ENCODE peak calls at places on chromosomes 16 and 17, in eight cellular contexts. One of them, this sample, is unnamed.
A peak's percentile ranks its signal among the peaks of the same experiment; 100 is the strongest.

GRCh38 chr17:50079334-50080095 is 15.6 kb upstream of the PDK2 start:
- DNase-seq in H9: peak; percentile 86
- DNase-seq in heart left ventricle: no peak
- DNase-seq in cardiac fibroblast: peak; percentile 52
- DNase-seq in GM20000: peak; percentile 70
- DNase-seq in spleen: peak; percentile 69
- DNase-seq in progenitor cell of endocrine pancreas: no peak
- DNase-seq in heart right ventricle: no peak
- DNase-seq in this sample: peak; percentile 86

GRCh38 chr17:27236710-27237315 is 57.1 kb upstream of the WSB1 start:
- DNase-seq in H9: peak; percentile 62
- DNase-seq in heart left ventricle: peak; percentile 62
- DNase-seq in cardiac fibroblast: peak; percentile 88
- DNase-seq in GM20000: peak; percentile 40
- DNase-seq in spleen: no peak
- DNase-seq in progenitor cell of endocrine pancreas: peak; percentile 52
- DNase-seq in heart right ventricle: peak; percentile 80
- DNase-seq in this sample: peak; percentile 74

GRCh38 chr17:40329981-40330794 is 21.2 kb downstream of the RARA start:
- DNase-seq in H9: no peak
- DNase-seq in heart left ventricle: peak; percentile 82
- DNase-seq in cardiac fibroblast: no peak
- DNase-seq in GM20000: no peak
- DNase-seq in spleen: peak; percentile 90
- DNase-seq in progenitor cell of endocrine pancreas: no peak
- DNase-seq in heart right ventricle: peak; percentile 79
- DNase-seq in this sample: no peak

GRCh38 chr17:66476014-66476413 is 173.6 kb downstream of the PRKCA start:
- DNase-seq in H9: no peak
- DNase-seq in heart left ventricle: no peak
- DNase-seq in cardiac fibroblast: no peak
- DNase-seq in GM20000: no peak
- DNase-seq in spleen: no peak
- DNase-seq in progenitor cell of endocrine pancreas: no peak
- DNase-seq in heart right ventricle: no peak
- DNase-seq in this sample: no peak

GRCh38 chr17:32819035-32819434 is 57.9 kb downstream of the MYO1D start:
- DNase-seq in H9: no peak
- DNase-seq in heart left ventricle: no peak
- DNase-seq in cardiac fibroblast: peak; percentile 51
- DNase-seq in GM20000: no peak
- DNase-seq in spleen: no peak
- DNase-seq in progenitor cell of endocrine pancreas: no peak
- DNase-seq in heart right ventricle: no peak
- DNase-seq in this sample: no peak

GRCh38 chr17:37255434-37255833 is 120.4 kb upstream of the C17orf78 start:
- DNase-seq in H9: no peak
- DNase-seq in heart left ventricle: no peak
- DNase-seq in cardiac fibroblast: no peak
- DNase-seq in GM20000: no peak
- DNase-seq in spleen: no peak
- DNase-seq in progenitor cell of endocrine pancreas: no peak
- DNase-seq in heart right ventricle: no peak
- DNase-seq in this sample: no peak

GRCh38 chr16:10338426-10338825 is 47.4 kb upstream of the ATF7IP2 start:
- DNase-seq in H9: no peak
- DNase-seq in heart left ventricle: peak; percentile 19
- DNase-seq in cardiac fibroblast: no peak
- DNase-seq in GM20000: no peak
- DNase-seq in spleen: no peak
- DNase-seq in progenitor cell of endocrine pancreas: no peak
- DNase-seq in heart right ventricle: peak; percentile 16
- DNase-seq in this sample: no peak

GRCh38 chr17:60901806-60902205 is 224.2 kb downstream of the BCAS3 start:
- DNase-seq in H9: no peak
- DNase-seq in heart left ventricle: no peak
- DNase-seq in cardiac fibroblast: peak; percentile 84
- DNase-seq in GM20000: no peak
- DNase-seq in spleen: no peak
- DNase-seq in progenitor cell of endocrine pancreas: no peak
- DNase-seq in heart right ventricle: no peak
- DNase-seq in this sample: no peak

GRCh38 chr17:57009737-57010445 is 32.0 kb downstream of the SCPEP1 start:
- DNase-seq in H9: peak; percentile 88
- DNase-seq in heart left ventricle: no peak
- DNase-seq in cardiac fibroblast: peak; percentile 51
- DNase-seq in GM20000: peak; percentile 66
- DNase-seq in spleen: peak; percentile 77
- DNase-seq in progenitor cell of endocrine pancreas: peak; percentile 12
- DNase-seq in heart right ventricle: peak; percentile 23
- DNase-seq in this sample: peak; percentile 59

GRCh38 chr17:18087610-18088491 is at the start of gene DRG2:
- DNase-seq in H9: peak; percentile 97
- DNase-seq in heart left ventricle: peak; percentile 91
- DNase-seq in cardiac fibroblast: peak; percentile 94
- DNase-seq in GM20000: peak; percentile 90
- DNase-seq in spleen: peak; percentile 95
- DNase-seq in progenitor cell of endocrine pancreas: peak; percentile 91
- DNase-seq in heart right ventricle: peak; percentile 91
- DNase-seq in this sample: peak; percentile 89
- TF ChIP-seq CTCF in H9: no peak
- TF ChIP-seq CTCF in heart left ventricle: no peak
- TF ChIP-seq CTCF in cardiac fibroblast: no peak
- TF ChIP-seq CTCF in GM20000: no peak
- TF ChIP-seq CTCF in spleen: no peak
- TF ChIP-seq CTCF in progenitor cell of endocrine pancreas: peak; percentile 16
- TF ChIP-seq CTCF in heart right ventricle: no peak
- TF ChIP-seq CTCF in this sample: no peak

DNA sequence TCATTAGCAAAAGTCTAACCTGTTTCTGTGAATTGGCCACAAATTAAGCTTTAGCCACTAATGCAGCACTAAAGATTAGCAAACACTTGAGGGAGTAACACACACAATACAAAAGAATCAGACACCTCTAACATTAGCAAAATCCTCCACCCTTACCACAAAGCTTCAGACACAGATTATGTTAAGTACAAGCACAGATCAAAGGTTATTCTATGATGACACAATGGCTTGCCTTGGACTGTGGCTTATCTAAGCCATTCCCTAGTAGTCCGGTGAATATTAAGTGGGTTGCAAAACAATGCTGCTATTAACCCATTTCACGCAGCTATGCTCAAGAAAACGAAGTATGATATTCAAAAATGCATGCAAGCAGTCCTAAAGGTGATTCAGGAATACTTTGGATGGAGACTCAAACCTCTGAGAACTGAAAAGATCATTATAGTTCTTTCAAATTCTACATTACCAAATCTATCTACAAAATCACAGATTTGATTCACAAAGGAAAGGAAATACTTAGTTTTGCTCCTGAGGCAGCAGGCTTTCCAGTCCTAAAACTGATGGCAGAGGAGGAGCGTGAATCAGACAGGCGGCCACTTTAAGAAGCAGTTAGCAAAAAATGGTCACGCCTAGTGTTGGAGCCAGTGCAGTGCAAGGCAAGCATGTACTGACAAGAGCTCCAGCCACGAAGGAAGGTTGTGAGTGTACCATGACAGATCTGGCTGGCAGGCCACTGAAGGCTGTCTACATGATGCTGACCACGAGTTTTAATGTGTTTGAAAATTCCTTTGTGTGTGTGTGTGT is 67.2 kb downstream of the PARN start:
- DNase-seq in H9: no peak
- DNase-seq in heart left ventricle: peak; percentile 21
- DNase-seq in cardiac fibroblast: peak; percentile 37
- DNase-seq in GM20000: no peak
- DNase-seq in spleen: no peak
- DNase-seq in progenitor cell of endocrine pancreas: no peak
- DNase-seq in heart right ventricle: peak; percentile 42
- DNase-seq in this sample: peak; percentile 19
- TF ChIP-seq CTCF in H9: no peak
- TF ChIP-seq CTCF in heart left ventricle: no peak
- TF ChIP-seq CTCF in cardiac fibroblast: peak; percentile 9
- TF ChIP-seq CTCF in GM20000: no peak
- TF ChIP-seq CTCF in spleen: no peak
- TF ChIP-seq CTCF in progenitor cell of endocrine pancreas: peak; percentile 24
- TF ChIP-seq CTCF in heart right ventricle: no peak
- TF ChIP-seq CTCF in this sample: peak; percentile 27

DNA sequence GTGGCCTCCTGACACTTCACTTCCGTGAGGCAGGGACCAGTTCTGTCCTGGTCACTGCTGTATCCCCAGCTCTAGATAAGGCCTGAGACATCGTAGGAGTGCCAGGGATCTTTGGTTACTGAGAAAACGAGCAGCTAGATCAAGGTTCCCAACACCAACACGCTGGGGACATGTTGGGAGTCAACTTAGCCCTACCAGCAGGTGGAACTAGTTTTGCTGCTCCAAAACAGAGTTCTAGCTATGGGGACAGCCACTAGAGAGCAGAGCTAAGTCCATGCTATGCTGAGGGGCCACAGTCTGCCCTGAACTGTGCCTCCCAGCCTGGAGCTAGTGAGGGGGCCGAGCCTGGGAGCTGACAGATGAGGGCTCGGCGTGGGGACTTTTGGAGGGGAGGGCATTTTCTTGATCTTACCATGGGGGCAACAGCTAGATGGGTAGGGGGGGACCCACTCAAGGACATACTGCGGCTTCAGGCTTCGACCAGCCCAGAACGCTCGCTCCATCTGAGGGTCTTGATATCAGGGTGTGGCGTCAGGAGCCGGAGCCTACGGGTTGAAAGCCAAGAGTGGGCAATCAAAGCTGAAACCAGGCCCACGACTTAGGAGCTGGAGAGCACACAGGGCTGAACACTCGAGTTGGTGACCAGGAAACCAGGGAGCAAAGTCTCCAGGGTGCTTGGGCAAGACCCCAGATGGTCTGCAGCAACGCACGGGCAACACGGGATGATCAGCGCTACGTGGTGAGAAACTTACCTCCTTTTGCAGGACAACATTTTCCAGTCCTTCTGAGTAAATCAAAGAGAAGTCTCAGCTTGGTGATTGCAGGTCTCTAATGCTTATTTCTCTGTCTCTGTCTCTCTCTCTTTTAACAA is 13.4 kb downstream of the SNX20 start:
- DNase-seq in H9: no peak
- DNase-seq in heart left ventricle: no peak
- DNase-seq in cardiac fibroblast: no peak
- DNase-seq in GM20000: no peak
- DNase-seq in spleen: peak; percentile 72
- DNase-seq in progenitor cell of endocrine pancreas: no peak
- DNase-seq in heart right ventricle: no peak
- DNase-seq in this sample: no peak
- TF ChIP-seq CTCF in H9: peak; percentile 13
- TF ChIP-seq CTCF in heart left ventricle: no peak
- TF ChIP-seq CTCF in cardiac fibroblast: no peak
- TF ChIP-seq CTCF in GM20000: no peak
- TF ChIP-seq CTCF in spleen: no peak
- TF ChIP-seq CTCF in progenitor cell of endocrine pancreas: no peak
- TF ChIP-seq CTCF in heart right ventricle: no peak
- TF ChIP-seq CTCF in this sample: no peak

GRCh38 chr17:34527908-34528470 is 51.4 kb upstream of the TMEM132E start:
- DNase-seq in H9: peak; percentile 82
- DNase-seq in heart left ventricle: no peak
- DNase-seq in cardiac fibroblast: no peak
- DNase-seq in GM20000: no peak
- DNase-seq in spleen: no peak
- DNase-seq in progenitor cell of endocrine pancreas: no peak
- DNase-seq in heart right ventricle: no peak
- DNase-seq in this sample: no peak
- TF ChIP-seq CTCF in H9: peak; percentile 86
- TF ChIP-seq CTCF in heart left ventricle: no peak
- TF ChIP-seq CTCF in cardiac fibroblast: no peak
- TF ChIP-seq CTCF in GM20000: no peak
- TF ChIP-seq CTCF in spleen: no peak
- TF ChIP-seq CTCF in progenitor cell of endocrine pancreas: peak; percentile 43
- TF ChIP-seq CTCF in heart right ventricle: no peak
- TF ChIP-seq CTCF in this sample: no peak

GRCh38 chr17:77894126-77894956 is 64.2 kb upstream of the TNRC6C start:
- DNase-seq in H9: no peak
- DNase-seq in heart left ventricle: no peak
- DNase-seq in cardiac fibroblast: no peak
- DNase-seq in GM20000: no peak
- DNase-seq in spleen: peak; percentile 61
- DNase-seq in progenitor cell of endocrine pancreas: no peak
- DNase-seq in heart right ventricle: no peak
- DNase-seq in this sample: no peak

GRCh38 chr17:77891602-77892001 is 66.9 kb upstream of the TNRC6C start:
- DNase-seq in H9: peak; percentile 32
- DNase-seq in heart left ventricle: no peak
- DNase-seq in cardiac fibroblast: no peak
- DNase-seq in GM20000: no peak
- DNase-seq in spleen: peak; percentile 47
- DNase-seq in progenitor cell of endocrine pancreas: no peak
- DNase-seq in heart right ventricle: no peak
- DNase-seq in this sample: no peak

GRCh38 chr17:77892031-77892430 is 66.5 kb upstream of the TNRC6C start:
- DNase-seq in H9: no peak
- DNase-seq in heart left ventricle: no peak
- DNase-seq in cardiac fibroblast: no peak
- DNase-seq in GM20000: no peak
- DNase-seq in spleen: peak; percentile 39
- DNase-seq in progenitor cell of endocrine pancreas: no peak
- DNase-seq in heart right ventricle: no peak
- DNase-seq in this sample: no peak

GRCh38 chr17:77893144-77894044 is 65.1 kb upstream of the TNRC6C start:
- DNase-seq in H9: no peak
- DNase-seq in heart left ventricle: no peak
- DNase-seq in cardiac fibroblast: no peak
- DNase-seq in GM20000: no peak
- DNase-seq in spleen: peak; percentile 74
- DNase-seq in progenitor cell of endocrine pancreas: no peak
- DNase-seq in heart right ventricle: no peak
- DNase-seq in this sample: no peak

GRCh38 chr17:77892469-77893143 is 65.9 kb upstream of the TNRC6C start:
- DNase-seq in H9: peak; percentile 89
- DNase-seq in heart left ventricle: no peak
- DNase-seq in cardiac fibroblast: no peak
- DNase-seq in GM20000: no peak
- DNase-seq in spleen: peak; percentile 70
- DNase-seq in progenitor cell of endocrine pancreas: peak; percentile 34
- DNase-seq in heart right ventricle: no peak
- DNase-seq in this sample: peak; percentile 21
- TF ChIP-seq CTCF in H9: peak; percentile 89
- TF ChIP-seq CTCF in heart left ventricle: peak; percentile 27
- TF ChIP-seq CTCF in cardiac fibroblast: peak; percentile 13
- TF ChIP-seq CTCF in GM20000: no peak
- TF ChIP-seq CTCF in spleen: no peak
- TF ChIP-seq CTCF in progenitor cell of endocrine pancreas: peak; percentile 55
- TF ChIP-seq CTCF in heart right ventricle: no peak
- TF ChIP-seq CTCF in this sample: no peak

This sample was measured in Calu3.